ENCODE peak calls at places on chromosomes 2 and 18, in five cellular contexts. A is CD8-positive, alpha-beta memory T cell; E is GM18507; B is NAMALWA; D is NCI-H1694 treated with DMSO at 0.1 percent for 48 hours. T is an unnamed sample.

GRCh38 chr2:227000123-227000522 is 163.9 kb downstream of the COL4A4 start:
- DNase-seq in A (no peak), E (no peak), B (no peak), D (no peak), T (no peak)

GRCh38 chr18:56542488-56542887 is 95.9 kb downstream of the TXNL1 start:
- DNase-seq in A (no peak), E (no peak), B (no peak), D (no peak), T (no peak)

GRCh38 chr18:774811-775210 is 37.2 kb downstream of the YES1 start:
- DNase-seq in A (no peak), E (no peak), B (no peak), D (no peak), T (no peak)

GRCh38 chr2:218716070-218716469 is 5.4 kb downstream of the TTLL4 start:
- DNase-seq in A (no peak), E (no peak), B (no peak), D (no peak), T (no peak)

GRCh38 chr2:176446718-176447414 is 177.6 kb downstream of the MTX2 start:
- DNase-seq in A (no peak), E (no peak), B (peak; percentile 16), D (no peak), T (no peak)

GRCh38 chr2:40200516-40200915 is 251.4 kb downstream of the SLC8A1 start:
- DNase-seq in A (no peak), E (no peak), B (no peak), D (no peak), T (no peak)

GRCh38 chr2:16014041-16014787 is 73.9 kb downstream of the MYCN start:
- DNase-seq in A (no peak), E (no peak), B (no peak), D (no peak), T (no peak)

GRCh38 chr2:219289537-219290361 is 10.6 kb downstream of the DNAJB2 start:
- DNase-seq in A (no peak), E (no peak), B (no peak), D (peak; percentile 80), T (no peak)

GRCh38 chr2:68692511-68692910 is 42.1 kb upstream of the ARHGAP25 start:
- DNase-seq in A (no peak), E (no peak), B (no peak), D (no peak), T (no peak)

GRCh38 chr18:23872701-23873550 is 141.6 kb upstream of the TTC39C start:
- DNase-seq in A (peak; percentile 33), E (no peak), B (no peak), D (no peak), T (no peak)

GRCh38 chr2:168090366-168091019 is 156.9 kb downstream of the STK39 start:
- DNase-seq in A (no peak), E (no peak), B (peak; percentile 20), D (no peak), T (no peak)

GRCh38 chr2:227479865-227480475 is 8.0 kb downstream of the AGFG1 start:
- DNase-seq in A (no peak), E (no peak), B (peak; percentile 57), D (peak; percentile 22), T (peak; percentile 25)

GRCh38 chr2:101113441-101114267 is 37.5 kb downstream of the TBC1D8 start:
- DNase-seq in A (no peak), E (no peak), B (no peak), D (no peak), T (no peak)

GRCh38 chr2:201358684-201359083 is 1.5 kb upstream of the FLACC1 start:
- DNase-seq in A (no peak), E (no peak), B (no peak), D (no peak), T (no peak)

GRCh38 chr2:176140130-176140519 is 10.6 kb downstream of the HOXD8 start:
- DNase-seq in A (no peak), E (no peak), B (no peak), D (no peak), T (no peak)

GRCh38 chr18:67932261-67932660 is 415.7 kb upstream of the DSEL start:
- DNase-seq in A (no peak), E (no peak), B (no peak), D (peak; percentile 64), T (peak; percentile 24)

GRCh38 chr2:237160271-237160934 is 74.7 kb downstream of the COPS8 start:
- DNase-seq in A (no peak), E (no peak), B (no peak), D (no peak), T (no peak)

GRCh38 chr2:160269803-160270570 is 69.9 kb upstream of the ITGB6 start:
- DNase-seq in A (peak; percentile 76), E (peak; percentile 36), B (no peak), D (peak; percentile 16), T (peak; percentile 73)

GRCh38 chr2:47214385-47214784 is 59.3 kb upstream of the STPG4 start:
- DNase-seq in A (no peak), E (no peak), B (no peak), D (no peak), T (no peak)

GRCh38 chr2:172179045-172179742 is 76.5 kb upstream of the DLX2 start:
- DNase-seq in A (no peak), E (no peak), B (no peak), D (no peak), T (no peak)

GRCh38 chr18:25587545-25587944 is 235.6 kb upstream of the ZNF521 start:
- DNase-seq in A (no peak), E (no peak), B (no peak), D (no peak), T (no peak)

GRCh38 chr18:9746958-9747357 is 38.9 kb downstream of the RAB31 start:
- DNase-seq in A (no peak), E (no peak), B (no peak), D (no peak), T (no peak)

GRCh38 chr2:172223601-172224054 is 120.9 kb upstream of the DLX2 start:
- DNase-seq in A (peak; percentile 36), E (no peak), B (no peak), D (no peak), T (no peak)

GRCh38 chr2:220736778-220737177 is 835.3 kb downstream of the EPHA4 start:
- DNase-seq in A (no peak), E (no peak), B (peak; percentile 55), D (no peak), T (no peak)

T was measured in cerebellar cortex.